ENCODE peak calls at places on chromosomes 3 and 15, in seven cellular contexts. Z, R, N, U, G, C and Y are unnamed samples.

GRCh38 chr15:64979252-64979710 is 10.4 kb downstream of the SPG21 start:
- DNase-seq in Z (no peak), R (no peak), N (no peak), U (no peak), G (no peak), C (peak; percentile 62), Y (no peak)

GRCh38 chr15:73821181-73821580 is 52.2 kb upstream of the TBC1D21 start:
- DNase-seq in Z (no peak), R (no peak), N (no peak), U (no peak), G (no peak), C (no peak), Y (no peak)

GRCh38 chr3:30012941-30013543 is 593.4 kb upstream of the TGFBR2 start:
- DNase-seq in Z (peak; percentile 63), R (peak; percentile 84), N (peak; percentile 57), U (peak; percentile 41), G (peak; percentile 67), C (peak; percentile 85), Y (no peak)

GRCh38 chr3:29914861-29915524 is 634.1 kb downstream of the RBMS3 start:
- DNase-seq in Z (no peak), R (no peak), N (no peak), U (no peak), G (no peak), C (no peak), Y (no peak)

GRCh38 chr15:89533861-89534544 is 37.6 kb upstream of the RHCG start:
- DNase-seq in Z (no peak), R (no peak), N (no peak), U (no peak), G (no peak), C (no peak), Y (no peak)

GRCh38 chr3:114900908-114901307 is 246.2 kb downstream of the ZBTB20 start:
- DNase-seq in Z (no peak), R (no peak), N (no peak), U (no peak), G (no peak), C (no peak), Y (no peak)

GRCh38 chr3:186255703-186256331 is 106.2 kb downstream of the DGKG start:
- DNase-seq in Z (peak; percentile 80), R (peak; percentile 21), N (no peak), U (no peak), G (peak; percentile 54), C (peak; percentile 67), Y (no peak)

GRCh38 chr15:34109775-34110663 is 8.1 kb downstream of the PGBD4 start:
- DNase-seq in Z (no peak), R (peak; percentile 40), N (no peak), U (peak; percentile 39), G (no peak), C (peak; percentile 32), Y (no peak)

GRCh38 chr15:95405447-95405846 is 925.1 kb upstream of the NR2F2 start:
- DNase-seq in Z (no peak), R (no peak), N (no peak), U (no peak), G (no peak), C (no peak), Y (no peak)

GRCh38 chr3:40377822-40378221 is 9.2 kb upstream of the ENTPD3 start:
- DNase-seq in Z (no peak), R (no peak), N (no peak), U (no peak), G (no peak), C (no peak), Y (no peak)

GRCh38 chr3:181755959-181756358 is 44.2 kb downstream of the SOX2 start:
- DNase-seq in Z (no peak), R (no peak), N (no peak), U (no peak), G (no peak), C (peak; percentile 30), Y (no peak)
- H3K4me1 ChIP-seq in Z (no peaks in the 10 kb centered on the region), R (peaks cover 22% of the 10 kb centered on the region), N (no peaks in the 10 kb centered on the region), U (no peaks in the 10 kb centered on the region), G (no peaks in the 10 kb centered on the region), C (peaks cover 77% of the 10 kb centered on the region), Y (no peaks in the 10 kb centered on the region)

GRCh38 chr15:61702224-61703120 is 357.8 kb downstream of the VPS13C start:
- DNase-seq in Z (no peak), R (no peak), N (no peak), U (no peak), G (no peak), C (peak; percentile 9), Y (peak; percentile 5)
- TF ChIP-seq CTCF in Z (no peak), R (no peak), N (no peak), U (no peak), G (no peak), C (peak; percentile 14), Y (no peak)

GRCh38 chr15:78455749-78456148 is 17.7 kb downstream of the IREB2 start:
- DNase-seq in Z (no peak), R (no peak), N (no peak), U (no peak), G (no peak), C (no peak), Y (no peak)
- H3K4me1 ChIP-seq in Z (peaks cover 38% of the 10 kb centered on the region), R (peaks cover 14% of the 10 kb centered on the region), N (no peaks in the 10 kb centered on the region), U (peaks cover 17% of the 10 kb centered on the region), G (peaks cover 63% of the 10 kb centered on the region), C (no peaks in the 10 kb centered on the region), Y (peaks cover 40% of the 10 kb centered on the region)

GRCh38 chr3:194604837-194605236 is 28.4 kb downstream of the TMEM44 start:
- DNase-seq in Z (no peak), R (no peak), N (no peak), U (no peak), G (no peak), C (no peak), Y (no peak)
- TF ChIP-seq CTCF in Z (peak; percentile 39), R (peak; percentile 59), N (no peak), U (peak; percentile 51), G (peak; percentile 25), C (peak; percentile 27), Y (no peak)

DNA sequence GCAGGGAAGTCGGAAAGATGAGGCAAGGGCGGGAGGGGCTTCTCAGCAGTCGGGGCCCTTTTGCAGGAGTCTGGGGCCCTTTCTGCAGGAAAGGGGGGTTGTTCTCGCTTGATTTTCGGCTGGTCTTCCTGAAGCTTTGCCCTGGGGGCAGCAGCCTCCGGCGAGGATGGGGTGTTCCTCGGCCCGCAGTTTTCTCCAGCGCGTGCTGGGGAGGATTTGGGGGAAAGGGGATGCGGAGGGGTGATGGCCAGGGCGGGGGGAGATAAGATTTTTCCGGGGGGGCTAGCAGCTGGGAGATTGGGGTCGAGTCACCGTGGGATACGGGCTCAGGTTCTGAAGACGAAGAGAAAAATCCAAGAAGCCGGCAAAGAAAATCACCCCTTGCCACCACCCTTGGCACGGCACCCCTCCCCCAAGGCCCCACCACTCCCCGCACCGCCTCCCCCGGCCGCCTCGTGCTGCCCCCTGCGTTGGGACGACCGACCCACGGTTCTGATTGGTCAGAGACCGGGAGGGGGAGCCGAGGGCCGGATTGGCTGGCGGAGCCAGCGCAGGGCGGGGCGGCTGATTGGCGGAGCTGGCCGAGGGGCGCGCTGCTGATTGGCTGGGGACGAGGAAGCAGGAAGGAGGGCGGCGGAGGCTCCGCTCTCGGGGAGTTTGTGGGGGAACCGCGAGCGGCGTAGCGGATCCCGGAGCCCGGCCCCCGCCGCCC is at the start of gene BAHD1:
- DNase-seq in Z (peak; percentile 99), R (peak; percentile 97), N (peak; percentile 97), U (peak; percentile 100), G (peak; percentile 98), C (peak; percentile 97), Y (peak; percentile 99)
- H3K4me1 ChIP-seq in Z (peaks cover 52% of the 10 kb centered on the region), R (peaks cover 43% of the 10 kb centered on the region), N (peaks cover 11% of the 10 kb centered on the region), U (peaks cover 12% of the 10 kb centered on the region), G (peaks cover 66% of the 10 kb centered on the region), C (peaks cover 53% of the 10 kb centered on the region), Y (peaks cover 38% of the 10 kb centered on the region)